ENCODE peak calls at places on chromosome 21, in five cellular contexts. P, Z, V, S and G are unnamed samples.

GRCh38 chr21:38820471-38821239 is 14.9 kb downstream of the ETS2 start:
- DNase-seq in V (no peak), S (no peak), Z (no peak), P (no peak), G (no peak)

GRCh38 chr21:35508389-35508888 is 459.3 kb upstream of the RUNX1 start:
- DNase-seq in S (peak), P (peak), V (peak), Z (peak), G (no peak)

GRCh38 chr21:37145635-37146111 is 72.6 kb downstream of the TTC3 start:
- DNase-seq in Z (no peak), V (no peak), S (no peak), P (no peak), G (no peak)

GRCh38 chr21:35753308-35753707 is 307.0 kb downstream of the SETD4 start:
- DNase-seq in S (no peak), Z (no peak), V (no peak), P (no peak), G (no peak)

GRCh38 chr21:39014751-39015150 is 168.5 kb downstream of the PSMG1 start:
- DNase-seq in V (no peak), S (no peak), P (no peak), Z (no peak), G (no peak)

GRCh38 chr21:32306021-32306780 is 7.5 kb downstream of the MRAP start:
- DNase-seq in P (peak), S (no peak), Z (peak), V (no peak), G (no peak)

GRCh38 chr21:26966978-26967913 is at the start of gene ADAMTS5:
- DNase-seq in Z (peak), V (peak), P (no peak), S (peak), G (peak)

GRCh38 chr21:36509966-36510742 is 30.2 kb upstream of the CLDN14 start:
- DNase-seq in Z (no peak), S (no peak), V (peak), P (no peak), G (no peak)

GRCh38 chr21:31750843-31751242 is 18.9 kb upstream of the SCAF4 start:
- DNase-seq in S (no peak), Z (no peak), P (no peak), V (no peak), G (no peak)

GRCh38 chr21:32771134-32771523 is 426 bp downstream of the PAXBP1 start:
- DNase-seq in S (no peak), Z (peak), V (peak), P (peak), G (peak)

GRCh38 chr21:35559881-35560280 is 500.4 kb downstream of the SETD4 start:
- DNase-seq in Z (no peak), V (no peak), S (no peak), P (no peak), G (no peak)

GRCh38 chr21:44477131-44477530 is 21.8 kb downstream of the LRRC3 start:
- DNase-seq in V (no peak), P (no peak), S (no peak), Z (no peak), G (peak)

GRCh38 chr21:14308234-14308633 is 74.7 kb downstream of the HSPA13 start:
- DNase-seq in P (no peak), S (no peak), V (no peak), Z (no peak), G (no peak)

GRCh38 chr21:29654855-29655254 is 284.9 kb downstream of the GRIK1 start:
- DNase-seq in S (no peak), V (no peak), P (no peak), Z (no peak), G (no peak)

GRCh38 chr21:32308696-32309095 is 10.0 kb downstream of the MRAP start:
- DNase-seq in Z (no peak), V (no peak), S (no peak), P (no peak), G (no peak)

GRCh38 chr21:33025471-33026298 is at the start of gene OLIG2:
- DNase-seq in V (no peak), Z (peak), P (no peak), S (peak), G (no peak)

GRCh38 chr21:21213297-21213696 is 215.1 kb downstream of the NCAM2 start:
- DNase-seq in V (no peak), P (no peak), Z (no peak), S (no peak), G (no peak)

GRCh38 chr21:26140185-26140584 is 30.4 kb downstream of the APP start:
- DNase-seq in S (peak), V (peak), Z (no peak), P (peak), G (no peak)

GRCh38 chr21:38054334-38054733 is 138.1 kb upstream of the KCNJ6 start:
- DNase-seq in S (no peak), V (no peak), Z (no peak), P (no peak), G (no peak)

GRCh38 chr21:41207401-41208388 is 39.7 kb downstream of the BACE2 start:
- DNase-seq in P (peak), Z (no peak), V (peak), S (no peak), G (peak)

GRCh38 chr21:31282095-31282709 is 61.9 kb downstream of the TIAM1 start:
- DNase-seq in V (peak), P (no peak), Z (no peak), S (no peak), G (no peak)

GRCh38 chr21:41808846-41809245 is 42.0 kb upstream of the RIPK4 start:
- DNase-seq in P (no peak), S (no peak), Z (no peak), V (no peak), G (peak)

DNA sequence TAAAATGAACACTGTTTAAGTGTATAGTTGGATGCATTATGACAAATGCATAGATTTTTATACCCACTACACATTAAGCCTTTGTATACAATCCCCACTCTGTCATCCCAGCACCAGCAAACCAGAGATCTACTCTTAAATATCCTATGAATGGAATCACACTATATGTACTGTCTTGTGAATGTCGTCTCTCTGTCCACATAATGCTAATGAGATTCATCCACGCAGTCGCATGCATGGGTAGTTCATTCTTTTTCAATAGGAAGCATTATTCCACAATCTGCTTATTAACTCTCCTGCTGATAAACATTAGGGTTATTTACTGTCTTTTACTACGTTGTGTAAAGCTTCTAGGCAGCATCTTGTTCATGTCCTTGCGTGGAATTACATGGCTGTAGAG is 892.3 kb downstream of the LTN1 start:
- DNase-seq in V (no peak), Z (no peak), P (no peak), S (no peak), G (no peak)
- TF ChIP-seq POLR2AphosphoS5 in V (no peak), Z (no peak), P (no peak), S (no peak), G (no peak)

GRCh38 chr21:46207920-46208571 is 20.5 kb downstream of the LSS start:
- DNase-seq in Z (no peak), V (no peak), S (no peak), P (no peak), G (peak)

GRCh38 chr21:46210378-46211136 is 18.0 kb downstream of the LSS start:
- DNase-seq in P (no peak), S (no peak), V (no peak), Z (peak), G (no peak)

GRCh38 chr21:46211376-46211775 is 17.2 kb downstream of the LSS start:
- DNase-seq in S (no peak), V (no peak), P (no peak), Z (no peak), G (no peak)

GRCh38 chr21:46207006-46207919 is 21.3 kb downstream of the LSS start:
- DNase-seq in Z (no peak), S (no peak), V (no peak), P (no peak), G (peak)

DNA sequence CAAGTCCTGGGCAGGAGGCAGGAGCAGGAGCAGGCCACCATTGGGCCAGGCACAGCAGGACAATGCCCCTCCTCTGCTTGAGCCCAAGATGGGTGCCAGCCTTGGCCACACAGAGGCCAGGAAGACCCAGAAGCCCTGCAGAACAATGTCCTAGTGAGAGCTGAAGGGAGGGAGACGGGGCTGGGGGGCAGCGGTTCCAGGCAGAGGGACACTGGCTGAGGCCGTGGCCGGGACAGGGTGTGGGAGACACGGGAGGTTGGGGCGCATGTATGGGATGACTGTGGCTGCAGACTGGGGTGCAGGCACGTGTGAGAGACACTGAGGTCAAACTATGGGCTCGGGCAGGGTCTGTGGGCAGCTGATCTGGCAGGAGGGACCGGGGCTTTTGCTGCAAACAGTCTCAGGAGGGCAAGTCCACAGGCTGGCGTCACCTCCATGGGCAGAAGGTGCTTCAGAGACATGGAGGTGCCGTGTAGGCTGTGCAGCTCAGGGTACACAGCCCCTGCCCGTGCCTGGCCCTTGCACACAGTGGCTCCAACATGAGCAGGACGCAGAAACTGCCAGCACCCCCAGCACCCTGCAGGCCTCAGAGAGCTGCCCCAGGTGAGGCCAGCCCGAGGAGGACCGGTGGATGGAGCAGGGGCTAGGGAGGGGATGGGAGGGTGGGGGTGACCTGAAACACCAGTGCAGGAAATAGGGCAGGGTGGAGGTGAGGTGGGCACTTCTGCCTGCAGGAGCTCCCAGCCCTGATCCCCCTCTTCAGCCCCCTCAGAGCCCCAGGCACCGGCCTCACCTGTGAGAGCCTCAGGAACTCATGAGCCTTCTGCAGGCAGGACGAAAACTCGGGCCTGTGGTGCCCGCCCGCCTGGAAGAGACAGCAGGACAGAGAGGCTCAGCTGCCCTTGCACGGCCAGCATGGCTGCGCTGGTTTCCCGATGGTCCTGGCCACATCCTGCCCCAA is 19.5 kb downstream of the LSS start:
- DNase-seq in P (no peak), V (no peak), S (no peak), Z (no peak), G (peak)
- TF ChIP-seq CTCF in P (no peak), V (no peak), S (no peak), Z (no peak), G (no peak)

GRCh38 chr21:16597768-16598167 is 868.0 kb downstream of the USP25 start:
- DNase-seq in P (no peak), S (no peak), V (no peak), Z (no peak), G (no peak)
- TF ChIP-seq POLR2AphosphoS5 in P (no peak), S (no peak), V (no peak), Z (no peak), G (no peak)

DNA sequence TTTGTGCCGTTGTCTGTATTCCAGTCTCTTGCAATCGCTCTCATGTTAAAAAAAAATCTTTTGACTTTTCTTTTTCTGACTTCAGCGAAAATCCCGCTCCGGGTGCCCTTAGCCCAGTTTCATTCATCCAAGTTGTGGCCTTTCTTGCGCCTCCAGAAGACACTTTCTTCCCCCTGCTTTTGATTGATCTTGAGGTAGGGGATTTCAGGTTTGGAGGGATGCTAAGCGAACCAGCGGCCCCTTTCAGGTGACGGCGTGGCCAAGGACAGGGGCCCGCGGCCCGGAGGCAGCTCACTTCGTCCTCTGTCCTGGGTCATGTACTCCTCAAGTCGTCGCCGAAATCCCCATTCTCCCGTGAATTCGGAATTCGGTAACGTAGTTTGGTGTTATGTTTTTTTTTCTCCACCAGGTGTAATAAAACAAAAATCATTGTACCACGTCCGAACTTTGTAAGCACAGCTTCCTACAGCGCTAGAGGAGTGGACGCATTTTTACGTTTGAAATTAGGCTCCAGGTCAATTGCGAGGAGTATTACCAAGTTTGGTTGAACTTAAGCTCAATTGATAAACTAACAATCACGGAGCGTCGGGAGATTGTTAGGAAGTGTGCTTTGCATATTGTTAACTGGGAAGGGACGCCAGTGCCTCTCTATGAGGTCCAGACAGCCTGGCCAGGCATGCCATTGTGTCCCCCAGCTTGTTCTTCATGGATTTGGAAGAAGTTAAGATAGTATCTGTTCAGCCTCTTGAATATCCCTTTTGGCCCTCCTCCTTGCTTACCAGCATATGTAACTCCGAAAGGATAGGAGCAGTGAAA is 1.1 kb downstream of the MRPS6 start:
- DNase-seq in P (no peak), Z (peak), V (no peak), S (peak), G (no peak)
- TF ChIP-seq CTCF in P (no peak), Z (peak), V (no peak), S (no peak), G (no peak)